ENCODE peak calls at places on chromosomes 7 and 10, in six cellular contexts. I, L, Z, J, V and D are unnamed samples. For H3K4me1, the result is how much of the 10 kb centered on the place peaks cover.

GRCh38 chr10:78706986-78707500 is 361.7 kb upstream of the ZMIZ1 start:
- DNase-seq in J (no peak), Z (no peak), L (no peak), V (no peak), I (no peak), D (no peak)

GRCh38 chr10:132721725-132722124 is 64.2 kb downstream of the NKX6-2 start:
- DNase-seq in L (no peak), Z (no peak), V (peak), I (no peak), J (no peak), D (no peak)

GRCh38 chr10:1208376-1209311 is 152.5 kb downstream of the WDR37 start:
- DNase-seq in I (no peak), J (no peak), V (no peak), Z (no peak), L (no peak), D (no peak)

GRCh38 chr7:135761751-135762488 is 13.3 kb upstream of the FAM180A start:
- DNase-seq in J (no peak), L (no peak), I (no peak), V (peak), Z (no peak), D (no peak)

GRCh38 chr7:69374036-69374420 is 224.2 kb upstream of the AUTS2 start:
- DNase-seq in Z (no peak), L (no peak), J (no peak), V (no peak), I (no peak), D (no peak)

GRCh38 chr7:23469150-23469960 is 936 bp downstream of the IGF2BP3 start:
- DNase-seq in V (no peak), Z (no peak), J (no peak), L (no peak), I (no peak), D (no peak)

GRCh38 chr7:112462236-112462635 is 12.0 kb downstream of the IFRD1 start:
- DNase-seq in V (peak), L (no peak), J (no peak), I (no peak), Z (no peak), D (peak)

GRCh38 chr10:100743626-100744135 is 1.7 kb upstream of the PAX2 start:
- DNase-seq in L (no peak), J (peak), I (peak), V (peak), Z (no peak), D (peak)

GRCh38 chr7:77413128-77413527 is 3.0 kb downstream of the GSAP start:
- DNase-seq in I (no peak), L (no peak), J (no peak), V (no peak), Z (no peak), D (no peak)

GRCh38 chr7:54960517-54960916 is 58.3 kb upstream of the EGFR start:
- DNase-seq in V (peak), J (no peak), Z (no peak), L (no peak), I (no peak), D (no peak)

GRCh38 chr7:139159900-139160675 is 50.6 kb upstream of the ZC3HAV1 start:
- DNase-seq in Z (no peak), J (no peak), I (peak), L (no peak), V (peak), D (no peak)

GRCh38 chr10:42887734-42888503 is 105.3 kb downstream of the BMS1 start:
- DNase-seq in I (no peak), L (no peak), Z (no peak), V (no peak), J (no peak), D (no peak)

GRCh38 chr10:60257767-60258428 is 131.8 kb downstream of the ANK3 start:
- DNase-seq in Z (no peak), V (no peak), I (no peak), J (no peak), L (no peak), D (no peak)

GRCh38 chr7:40658731-40659130 is 523.9 kb downstream of the SUGCT start:
- DNase-seq in L (no peak), I (no peak), V (peak), J (no peak), Z (no peak), D (no peak)

GRCh38 chr10:89118091-89118490 is 89.0 kb downstream of the CH25H start:
- DNase-seq in J (no peak), L (no peak), V (peak), I (peak), Z (no peak), D (no peak)

GRCh38 chr10:89120931-89121907 is 85.9 kb downstream of the CH25H start:
- DNase-seq in J (no peak), I (no peak), Z (no peak), L (no peak), V (peak), D (peak)

GRCh38 chr10:89114846-89115625 is 92.1 kb downstream of the CH25H start:
- DNase-seq in V (no peak), I (no peak), Z (no peak), L (no peak), J (no peak), D (no peak)

GRCh38 chr10:89119651-89120050 is 87.5 kb downstream of the CH25H start:
- DNase-seq in J (no peak), L (no peak), I (no peak), V (no peak), Z (no peak), D (no peak)

GRCh38 chr10:89115876-89116627 is 91.1 kb downstream of the CH25H start:
- DNase-seq in J (no peak), V (peak), L (no peak), Z (no peak), I (peak), D (no peak)
- H3K4me1 ChIP-seq in J (under half), V (under half), L (under half), Z (under half), I (under half), D (under half)

GRCh38 chr10:31697271-31698168 is 231.1 kb downstream of the ARHGAP12 start:
- DNase-seq in I (no peak), V (peak), L (peak), Z (peak), J (peak), D (peak)
- TF ChIP-seq POLR2A in I (no peak), V (no peak), L (no peak), Z (no peak), J (no peak), D (peak)

DNA sequence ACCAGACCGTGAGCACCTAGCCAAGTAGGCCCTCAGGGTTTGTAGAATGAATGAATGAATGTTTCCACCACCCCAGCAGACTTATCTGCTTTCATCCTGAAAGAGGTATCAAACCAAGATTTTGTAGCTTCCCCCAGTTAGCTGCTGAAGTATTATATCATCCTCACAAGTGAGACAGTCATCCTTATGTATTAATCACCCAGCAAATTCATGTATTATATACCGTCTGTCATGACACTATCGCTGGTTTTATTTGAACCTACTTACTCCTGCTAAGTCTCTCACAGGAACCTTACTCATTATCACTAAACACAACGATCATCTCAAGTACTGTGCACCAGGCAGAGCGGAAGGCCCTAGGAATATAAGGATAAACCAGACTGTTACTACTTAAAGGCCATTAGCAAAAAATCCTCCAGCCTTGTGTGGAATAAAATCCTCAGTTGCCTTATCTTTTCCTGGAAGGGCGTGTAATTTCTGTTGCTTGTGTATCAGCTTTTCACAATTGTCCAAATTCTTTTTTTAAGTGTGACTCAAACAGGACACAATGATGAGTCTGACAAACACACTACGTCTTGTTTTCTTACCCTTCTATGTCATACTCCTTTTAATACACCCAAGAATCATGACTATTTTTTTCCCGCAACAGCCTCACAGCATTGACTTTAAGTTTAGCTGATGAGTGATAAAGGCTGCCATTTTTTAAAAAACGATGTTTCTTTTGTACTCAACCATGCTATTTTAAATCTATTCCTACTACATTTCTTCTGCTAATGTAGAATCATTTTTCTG is 176.1 kb upstream of the KLF14 start:
- DNase-seq in V (peak), Z (no peak), J (no peak), L (no peak), I (no peak), D (no peak)
- H3K27ac ChIP-seq in V (peak), Z (peak), J (no peak), L (no peak), I (peak), D (no peak)

DNA sequence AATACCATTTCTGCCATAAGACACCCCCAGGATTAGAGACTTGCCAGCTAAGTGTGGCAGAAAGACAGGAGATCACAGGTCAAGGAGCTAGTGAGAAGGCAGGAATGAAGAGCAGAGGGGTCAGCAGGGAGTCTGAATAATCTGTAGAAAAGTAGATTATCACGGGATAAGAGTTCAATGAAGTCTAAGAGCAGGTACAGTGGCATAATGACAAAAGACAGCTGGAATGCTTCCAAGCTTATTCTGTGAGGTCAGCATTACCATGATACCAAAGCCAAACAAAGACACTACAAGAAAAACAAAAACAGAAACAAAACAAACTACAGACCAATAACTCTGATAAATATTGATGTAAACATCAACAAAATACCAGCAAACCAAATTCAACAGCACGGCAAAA is 20.8 kb downstream of the PILRA start:
- DNase-seq in J (no peak), V (no peak), L (no peak), Z (no peak), I (no peak), D (no peak)
- H3K4me1 ChIP-seq in J (under half), V (under half), L (under half), Z (under half), I (under half), D (under half)